ENCODE peak calls at places on chromosome 1, in ten cellular contexts. S is cardiac muscle cell, T is hypothalamus, R is tibial nerve, V is iris pigment epithelial cell, X is NCI-H2171, N is sciatic nerve, B is NCI-H748 treated with DMSO at 0.1 percent for 48 hours, H is Caki2, I is AG04449. K is an unnamed sample.

GRCh38 chr1:3463891-3464648 is 9.6 kb downstream of the ARHGEF16 start:
- DNase-seq in S (no peak), T (no peak), R (no peak), V (no peak), X (peak), N (no peak), B (no peak), H (no peak), I (no peak), K (no peak)

GRCh38 chr1:156198831-156199349 is 5.0 kb downstream of the SLC25A44 start:
- DNase-seq in S (no peak), T (no peak), R (no peak), V (no peak), X (no peak), N (no peak), B (no peak), H (no peak), I (no peak), K (no peak)

GRCh38 chr1:168088511-168089325 is 48.0 kb downstream of the GPR161 start:
- DNase-seq in S (no peak), T (no peak), R (no peak), V (peak), X (no peak), N (no peak), B (no peak), H (no peak), I (no peak), K (no peak)

GRCh38 chr1:61591316-61591715 is 133.6 kb downstream of the TM2D1 start:
- DNase-seq in S (peak), T (no peak), R (no peak), V (no peak), X (no peak), N (no peak), B (no peak), H (no peak), I (no peak), K (no peak)

GRCh38 chr1:197092491-197093023 is 25.5 kb upstream of the F13B start:
- DNase-seq in S (peak), T (no peak), R (no peak), V (peak), X (no peak), N (no peak), B (no peak), H (no peak), I (peak), K (no peak)

GRCh38 chr1:41713557-41714327 is 205.0 kb downstream of the HIVEP3 start:
- DNase-seq in S (peak), T (no peak), R (no peak), V (peak), X (no peak), N (no peak), B (no peak), H (peak), I (no peak), K (no peak)

GRCh38 chr1:112911506-112911905 is 44.5 kb downstream of the SLC16A1 start:
- DNase-seq in S (no peak), T (no peak), R (no peak), V (no peak), X (no peak), N (no peak), B (no peak), H (no peak), I (no peak), K (no peak)

GRCh38 chr1:156232222-156232621 is 9.8 kb upstream of the BGLAP start:
- DNase-seq in S (no peak), T (no peak), R (no peak), V (no peak), X (peak), N (no peak), B (no peak), H (no peak), I (no peak), K (no peak)

GRCh38 chr1:23562138-23562819 is 3.0 kb upstream of the ID3 start:
- DNase-seq in S (peak), T (peak), R (peak), V (peak), X (peak), N (peak), B (peak), H (peak), I (peak), K (peak)

GRCh38 chr1:214842856-214843255 is 239.7 kb upstream of the KCNK2 start:
- DNase-seq in S (no peak), T (no peak), R (no peak), V (peak), X (no peak), N (no peak), B (no peak), H (no peak), I (no peak), K (no peak)

GRCh38 chr1:145729661-145730436 is 10.6 kb downstream of the CD160 start:
- DNase-seq in S (no peak), T (no peak), R (no peak), V (no peak), X (no peak), N (no peak), B (no peak), H (no peak), I (no peak), K (no peak)

GRCh38 chr1:151542710-151543129 is 2.6 kb downstream of the TUFT1 start:
- DNase-seq in S (peak), T (no peak), R (no peak), V (peak), X (no peak), N (no peak), B (no peak), H (peak), I (peak), K (no peak)

GRCh38 chr1:153794671-153795324 is 19.6 kb downstream of the SLC27A3 start:
- DNase-seq in S (no peak), T (no peak), R (no peak), V (no peak), X (no peak), N (no peak), B (no peak), H (no peak), I (no peak), K (no peak)

GRCh38 chr1:104636581-104636980 is 886.9 kb downstream of the AMY1C start:
- DNase-seq in S (no peak), T (no peak), R (no peak), V (peak), X (no peak), N (no peak), B (peak), H (peak), I (no peak), K (no peak)

GRCh38 chr1:220430059-220430458 is 97.9 kb upstream of the MARK1 start:
- DNase-seq in S (peak), T (no peak), R (no peak), V (peak), X (no peak), N (no peak), B (no peak), H (no peak), I (no peak), K (no peak)

GRCh38 chr1:4653796-4654715 is at the start of gene AJAP1:
- DNase-seq in S (no peak), T (peak), R (no peak), V (no peak), X (no peak), N (no peak), B (no peak), H (no peak), I (no peak), K (no peak)

GRCh38 chr1:46202975-46203737 is at the start of gene LURAP1:
- DNase-seq in S (peak), T (no peak), R (peak), V (peak), X (no peak), N (peak), B (peak), H (no peak), I (no peak), K (no peak)

GRCh38 chr1:231924183-231924582 is 297.6 kb downstream of the DISC1 start:
- DNase-seq in S (peak), T (no peak), R (no peak), V (no peak), X (no peak), N (no peak), B (peak), H (no peak), I (no peak), K (no peak)

GRCh38 chr1:6723621-6724428 is 22.2 kb upstream of the DNAJC11 start:
- DNase-seq in S (peak), T (no peak), R (no peak), V (no peak), X (no peak), N (no peak), B (no peak), H (peak), I (no peak), K (no peak)

GRCh38 chr1:77543822-77544448 is 138.5 kb downstream of the ZZZ3 start:
- DNase-seq in S (no peak), T (no peak), R (no peak), V (peak), X (no peak), N (no peak), B (peak), H (peak), I (no peak), K (no peak)

GRCh38 chr1:23651069-23651808 is 40.4 kb upstream of the RPL11 start:
- DNase-seq in S (peak), T (no peak), R (no peak), V (peak), X (no peak), N (no peak), B (no peak), H (no peak), I (no peak), K (no peak)

GRCh38 chr1:171841931-171842723 is 829 bp downstream of the DNM3 start:
- DNase-seq in S (no peak), T (peak), R (no peak), V (no peak), X (no peak), N (peak), B (no peak), H (peak), I (no peak), K (no peak)

GRCh38 chr1:24702511-24703293 is 42.5 kb upstream of the CLIC4 start:
- DNase-seq in S (peak), T (no peak), R (no peak), V (peak), X (peak), N (no peak), B (no peak), H (peak), I (no peak), K (no peak)

GRCh38 chr1:6634278-6635052 is 9.8 kb downstream of the THAP3 start:
- DNase-seq in S (peak), T (no peak), R (no peak), V (peak), X (no peak), N (peak), B (no peak), H (peak), I (no peak), K (no peak)

GRCh38 chr1:183029591-183030000 is 6.4 kb downstream of the LAMC1 start:
- DNase-seq in S (peak), T (no peak), R (no peak), V (peak), X (no peak), N (no peak), B (no peak), H (peak), I (no peak), K (no peak)

GRCh38 chr1:110471131-110471530 is 20.2 kb downstream of the PROK1 start:
- DNase-seq in S (no peak), T (no peak), R (no peak), V (no peak), X (no peak), N (no peak), B (no peak), H (no peak), I (no peak), K (no peak)